ENCODE peak calls at places on chromosomes 3 and 15, in eight cellular contexts. B is astrocyte, V is right cardiac atrium, F is psoas muscle, J is bronchial epithelial cell, G is PC-3, W is H7, Y is uterus. C is an unnamed sample.

GRCh38 chr15:75661041-75661778 is 13.5 kb downstream of the SNX33 start:
- DNase-seq in B (peak), V (peak), F (peak), J (peak), G (peak), W (peak), Y (peak), C (no peak)

GRCh38 chr3:196951371-196951770 is 9.0 kb upstream of the NCBP2 start:
- DNase-seq in B (no peak), V (no peak), F (no peak), J (no peak), G (no peak), W (no peak), Y (no peak), C (no peak)

GRCh38 chr15:90862964-90863721 is 5.2 kb upstream of the FURIN start:
- DNase-seq in B (no peak), V (peak), F (no peak), J (peak), G (peak), W (no peak), Y (no peak), C (no peak)

GRCh38 chr3:108459225-108459624 is 51.2 kb downstream of the MYH15 start:
- DNase-seq in B (no peak), V (no peak), F (no peak), J (no peak), G (no peak), W (no peak), Y (no peak), C (no peak)

GRCh38 chr3:167843886-167844285 is 108.4 kb downstream of the SERPINI1 start:
- DNase-seq in B (no peak), V (no peak), F (no peak), J (no peak), G (no peak), W (no peak), Y (no peak), C (no peak)

GRCh38 chr3:32493437-32494414 is 8.9 kb downstream of the CMTM6 start:
- DNase-seq in B (peak), V (no peak), F (no peak), J (peak), G (no peak), W (no peak), Y (no peak), C (no peak)

GRCh38 chr3:113260980-113261920 is 49.9 kb downstream of the BOC start:
- DNase-seq in B (peak), V (peak), F (peak), J (no peak), G (no peak), W (no peak), Y (peak), C (no peak)

GRCh38 chr15:90340345-90340744 is 11.7 kb upstream of the ZNF774 start:
- DNase-seq in B (no peak), V (no peak), F (no peak), J (no peak), G (peak), W (peak), Y (no peak), C (peak)

GRCh38 chr3:30659270-30660127 is 53.1 kb downstream of the TGFBR2 start:
- DNase-seq in B (peak), V (peak), F (no peak), J (peak), G (peak), W (no peak), Y (no peak), C (no peak)

GRCh38 chr15:98580577-98580976 is 67.8 kb upstream of the IGF1R start:
- DNase-seq in B (no peak), V (no peak), F (no peak), J (no peak), G (no peak), W (peak), Y (no peak), C (no peak)

GRCh38 chr3:196341142-196341541 is 3.0 kb upstream of the TM4SF19 start:
- DNase-seq in B (peak), V (no peak), F (no peak), J (peak), G (peak), W (no peak), Y (no peak), C (no peak)

GRCh38 chr15:85757073-85757938 is 37.4 kb downstream of the KLHL25 start:
- DNase-seq in B (no peak), V (peak), F (no peak), J (no peak), G (no peak), W (no peak), Y (no peak), C (no peak)

GRCh38 chr3:39750677-39751076 is 58.7 kb upstream of the MYRIP start:
- DNase-seq in B (no peak), V (no peak), F (no peak), J (no peak), G (no peak), W (no peak), Y (no peak), C (peak)

GRCh38 chr15:70355275-70355795 is 257.6 kb upstream of the TLE3 start:
- DNase-seq in B (no peak), V (no peak), F (no peak), J (no peak), G (no peak), W (peak), Y (no peak), C (no peak)

GRCh38 chr3:100041328-100041749 is 73.0 kb downstream of the FILIP1L start:
- DNase-seq in B (peak), V (no peak), F (no peak), J (peak), G (peak), W (no peak), Y (no peak), C (no peak)

GRCh38 chr3:119240582-119241434 is at the start of gene B4GALT4:
- DNase-seq in B (peak), V (peak), F (peak), J (peak), G (peak), W (peak), Y (peak), C (peak)

DNA sequence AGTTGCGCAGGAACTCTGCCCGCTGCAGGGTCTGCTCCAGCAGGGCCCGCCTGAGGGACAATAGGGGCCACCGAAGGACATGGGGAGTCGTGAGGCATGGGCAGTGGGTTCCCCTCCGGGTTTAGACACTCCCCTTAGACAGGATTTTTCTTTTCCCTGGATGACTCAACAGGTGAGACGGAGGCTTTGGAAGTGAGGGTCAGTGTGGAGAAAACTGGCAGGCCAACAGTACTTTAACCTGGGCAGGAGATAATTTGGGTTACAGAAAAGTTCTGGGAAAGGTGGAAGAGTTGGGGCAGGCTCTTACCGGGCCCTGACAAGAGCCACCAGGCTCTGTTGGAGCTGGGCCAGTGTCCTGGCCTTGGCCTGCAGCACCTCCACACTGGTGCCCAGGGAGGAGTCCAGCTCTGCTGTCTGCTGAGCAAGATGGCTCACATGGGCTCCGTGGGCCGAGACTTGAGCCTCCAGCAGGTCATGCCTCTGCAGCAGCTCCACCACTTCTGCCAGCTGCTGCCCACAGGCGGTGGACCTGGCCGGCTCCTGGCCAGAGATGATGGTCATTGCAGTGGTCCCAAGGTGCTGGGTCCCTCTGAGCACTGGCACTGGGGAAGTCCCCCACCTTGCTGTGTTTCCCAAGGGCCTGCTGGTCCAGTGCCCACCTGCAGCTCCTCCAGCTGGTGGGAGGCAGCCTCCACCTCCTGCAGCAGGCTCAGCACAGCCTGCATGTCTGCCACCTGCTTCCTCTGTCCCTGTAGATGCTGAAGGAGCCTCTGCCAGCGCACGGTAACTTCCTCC is 11.0 kb downstream of the SPTBN5 start:
- DNase-seq in B (no peak), V (peak), F (no peak), J (peak), G (no peak), W (no peak), Y (no peak), C (peak)
- H3K4me3 ChIP-seq in B (no peak), V (no peak), F (peak), J (peak), G (no peak), W (peak), Y (no peak), C (no peak)

GRCh38 chr3:45795882-45796765 is at the start of gene SLC6A20:
- DNase-seq in B (no peak), V (no peak), F (no peak), J (peak), G (no peak), W (peak), Y (no peak), C (no peak)
- H3K4me3 ChIP-seq in B (peak), V (peak), F (peak), J (peak), G (no peak), W (peak), Y (peak), C (no peak)

DNA sequence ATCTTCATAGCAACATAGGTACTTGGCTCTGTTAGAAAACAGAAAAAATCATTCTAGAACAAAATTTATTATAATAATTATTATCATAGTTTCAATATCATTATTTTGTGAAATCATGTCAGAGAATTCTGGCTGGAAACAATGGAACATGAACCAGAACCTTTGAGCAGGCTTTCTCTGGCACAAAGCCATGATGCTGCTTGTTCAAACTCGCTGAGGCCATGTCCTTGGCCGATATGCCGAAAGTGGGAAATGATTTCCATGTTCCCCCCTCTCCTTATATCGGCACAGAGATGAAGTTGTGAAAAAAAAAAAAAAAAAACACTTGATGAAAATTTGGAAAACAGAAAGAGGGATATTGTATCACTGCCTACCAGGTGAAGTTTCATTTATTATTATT is 49.0 kb upstream of the MRPL3 start:
- DNase-seq in B (no peak), V (no peak), F (no peak), J (peak), G (no peak), W (no peak), Y (no peak), C (no peak)
- H3K4me3 ChIP-seq in B (no peak), V (no peak), F (no peak), J (no peak), G (no peak), W (no peak), Y (no peak), C (no peak)

DNA sequence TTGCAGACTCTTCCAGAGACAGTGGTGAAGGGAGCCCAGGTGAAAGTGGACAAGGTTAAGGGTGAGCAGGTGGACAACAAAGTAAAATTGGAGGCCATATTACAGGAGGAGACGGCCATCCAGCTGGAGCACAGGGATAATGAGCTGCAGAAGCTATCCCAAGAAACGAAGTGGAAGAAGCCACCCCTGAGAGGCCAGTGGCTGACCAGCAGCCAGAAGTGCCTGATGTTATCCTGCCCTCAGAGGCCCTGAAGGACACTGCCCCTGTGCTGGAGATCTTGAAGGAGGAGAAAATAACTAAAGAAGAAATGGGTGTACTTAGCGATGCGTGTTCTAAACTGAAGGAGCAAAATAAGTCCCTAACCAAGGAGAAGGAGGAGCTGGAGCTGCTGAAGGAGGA is 107.6 kb downstream of the SMAD6 start:
- DNase-seq in B (no peak), V (no peak), F (no peak), J (no peak), G (no peak), W (no peak), Y (no peak), C (no peak)
- H3K4me3 ChIP-seq in B (no peak), V (no peak), F (no peak), J (no peak), G (no peak), W (no peak), Y (no peak), C (no peak)

DNA sequence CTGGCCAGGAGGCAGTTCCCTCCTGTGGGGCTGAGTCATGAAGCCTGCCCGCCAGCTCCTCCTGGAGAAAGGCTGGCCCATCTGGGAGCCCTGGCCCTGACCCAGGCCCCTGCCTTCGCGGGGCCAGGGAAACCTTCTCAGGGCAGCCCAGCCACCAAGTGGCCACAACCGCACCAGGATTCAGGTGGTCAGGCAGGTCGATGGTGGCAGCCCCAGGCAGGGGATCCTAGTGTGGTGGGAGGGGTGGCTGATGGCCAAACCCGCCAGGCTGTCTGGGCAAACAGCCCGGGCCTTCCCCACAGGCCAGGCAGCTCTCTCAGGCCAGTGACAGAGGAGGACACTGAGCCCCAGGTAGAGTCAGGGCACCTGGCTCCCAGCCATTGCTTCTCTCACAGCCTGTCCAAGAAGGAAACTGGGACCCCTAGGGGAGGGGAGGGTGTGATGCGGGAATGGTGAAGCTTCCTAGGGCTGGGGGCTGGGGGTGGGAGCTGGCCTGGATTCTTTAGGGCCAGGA is 1.2 kb downstream of the TWF2 start:
- DNase-seq in B (peak), V (peak), F (peak), J (peak), G (peak), W (peak), Y (peak), C (no peak)
- H3K4me3 ChIP-seq in B (peak), V (peak), F (peak), J (no peak), G (peak), W (no peak), Y (peak), C (peak)

GRCh38 chr15:64774556-64775523 is 549 bp downstream of the RBPMS2 start:
- DNase-seq in B (no peak), V (peak), F (no peak), J (no peak), G (no peak), W (peak), Y (peak), C (no peak)
- H3K4me3 ChIP-seq in B (peak), V (peak), F (peak), J (peak), G (peak), W (peak), Y (peak), C (peak)

GRCh38 chr3:37859908-37860199 is 1.8 kb upstream of the CTDSPL start:
- DNase-seq in B (no peak), V (peak), F (no peak), J (no peak), G (no peak), W (no peak), Y (no peak), C (no peak)
- H3K4me3 ChIP-seq in B (no peak), V (no peak), F (no peak), J (no peak), G (no peak), W (no peak), Y (no peak), C (peak)

DNA sequence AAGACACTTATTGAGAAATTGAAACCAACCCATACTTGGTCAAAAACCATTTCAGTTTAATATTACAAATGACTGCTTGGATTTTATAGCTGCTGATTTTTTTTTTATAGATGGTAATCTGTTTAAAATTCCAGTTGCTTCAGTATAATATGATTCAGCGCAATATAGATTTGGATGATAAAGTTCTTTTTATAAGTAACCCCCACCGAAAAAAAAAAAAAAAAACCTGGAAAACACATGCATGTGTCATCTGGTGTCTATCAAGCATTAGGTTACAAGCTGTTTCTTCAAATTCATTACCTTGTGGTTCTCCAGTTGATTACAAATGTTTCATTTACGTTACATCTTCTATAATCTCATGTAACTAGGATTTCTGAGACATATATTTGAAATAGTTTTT is 356.6 kb upstream of the ROBO2 start:
- DNase-seq in B (no peak), V (no peak), F (no peak), J (no peak), G (no peak), W (no peak), Y (no peak), C (no peak)
- H3K4me3 ChIP-seq in B (no peak), V (no peak), F (no peak), J (no peak), G (no peak), W (no peak), Y (no peak), C (no peak)

C was measured in Jurkat, Clone E6-1.